ENCODE peak calls at places on chromosome X, in eight cellular contexts. U, N, I, R, P, X, Z and Y are unnamed samples.

GRCh38 chrX:148269513-148269912 is 230.9 kb upstream of the AFF2 start:
- DNase-seq in R (no peak), U (no peak), P (no peak), N (no peak), X (no peak), Z (no peak), I (no peak), Y (no peak)

GRCh38 chrX:105282077-105282476 is 61.6 kb upstream of the TEX13A start:
- DNase-seq in Z (peak), N (no peak), I (no peak), P (no peak), R (no peak), U (no peak), X (peak), Y (no peak)

GRCh38 chrX:13078739-13079444 is 34.5 kb upstream of the FAM9C start:
- DNase-seq in U (peak), Z (peak), R (peak), X (peak), I (peak), N (no peak), P (peak), Y (no peak)

GRCh38 chrX:107561468-107562215 is 66.7 kb upstream of the PRPS1 start:
- DNase-seq in N (no peak), P (no peak), Z (peak), X (no peak), U (no peak), R (no peak), I (no peak), Y (no peak)

GRCh38 chrX:16579517-16579916 is 70.4 kb upstream of the S100G start:
- DNase-seq in P (no peak), N (no peak), X (no peak), R (no peak), Z (no peak), U (no peak), I (no peak), Y (no peak)

GRCh38 chrX:71256051-71256450 is 2.1 kb upstream of the ZMYM3 start:
- DNase-seq in X (no peak), Z (peak), R (no peak), U (no peak), N (no peak), P (no peak), I (no peak), Y (no peak)

GRCh38 chrX:21740329-21741274 is 17.3 kb downstream of the SMPX start:
- DNase-seq in P (no peak), Z (no peak), I (peak), U (no peak), R (peak), N (no peak), X (peak), Y (no peak)

GRCh38 chrX:150533863-150534262 is 34.6 kb upstream of the MTM1 start:
- DNase-seq in R (no peak), P (no peak), I (no peak), Z (no peak), U (no peak), X (no peak), N (peak), Y (no peak)

GRCh38 chrX:14073561-14073960 is 43.9 kb upstream of the GEMIN8 start:
- DNase-seq in P (no peak), N (no peak), R (no peak), I (no peak), U (no peak), Z (no peak), X (peak), Y (no peak)

GRCh38 chrX:23752740-23753435 is 9.8 kb upstream of the ACOT9 start:
- DNase-seq in R (no peak), U (peak), N (no peak), X (peak), Z (peak), P (peak), I (no peak), Y (no peak)

GRCh38 chrX:41984628-41985027 is 61.3 kb upstream of the CASK start:
- DNase-seq in Z (no peak), P (peak), N (no peak), I (no peak), R (no peak), X (no peak), U (peak), Y (no peak)

GRCh38 chrX:28223991-28224390 is 242.7 kb upstream of the DCAF8L1 start:
- DNase-seq in X (no peak), P (no peak), U (no peak), N (no peak), Z (no peak), R (no peak), I (no peak), Y (no peak)

GRCh38 chrX:78237127-78237526 is 90.3 kb downstream of the CYSLTR1 start:
- DNase-seq in N (no peak), X (no peak), P (no peak), I (no peak), Z (no peak), R (no peak), U (peak), Y (no peak)

GRCh38 chrX:39456894-39457600 is 640.7 kb downstream of the BCOR start:
- DNase-seq in Z (no peak), U (no peak), P (no peak), R (no peak), N (no peak), I (no peak), X (no peak), Y (no peak)

GRCh38 chrX:104566921-104567501 is 1.0 kb downstream of the IL1RAPL2 start:
- DNase-seq in Z (peak), R (no peak), N (no peak), I (no peak), X (no peak), P (no peak), U (no peak), Y (peak)

GRCh38 chrX:13272426-13272825 is 47.4 kb downstream of the ATXN3L start:
- DNase-seq in Z (no peak), N (no peak), X (no peak), U (no peak), I (no peak), R (no peak), P (no peak), Y (no peak)

GRCh38 chrX:115183980-115184379 is 5.2 kb upstream of the RBMXL3 start:
- DNase-seq in Z (peak), X (peak), N (no peak), I (no peak), R (no peak), P (no peak), U (peak), Y (no peak)

GRCh38 chrX:10146350-10146749 is 10.4 kb upstream of the CLCN4 start:
- DNase-seq in P (no peak), Z (no peak), U (no peak), N (no peak), I (no peak), X (no peak), R (no peak), Y (no peak)

GRCh38 chrX:42028113-42028512 is 104.8 kb upstream of the CASK start:
- DNase-seq in Z (no peak), N (peak), X (no peak), I (no peak), P (no peak), U (no peak), R (no peak), Y (no peak)

GRCh38 chrX:117010243-117010642 is 547.5 kb upstream of the CT83 start:
- DNase-seq in I (no peak), X (no peak), Z (no peak), P (no peak), R (no peak), U (no peak), N (no peak), Y (no peak)

GRCh38 chrX:68041110-68041509 is 392.2 kb downstream of the OPHN1 start:
- DNase-seq in I (no peak), R (no peak), N (no peak), X (no peak), P (no peak), Z (no peak), U (no peak), Y (no peak)

GRCh38 chrX:87900320-87900908 is 382.8 kb downstream of the KLHL4 start:
- DNase-seq in I (no peak), R (no peak), U (no peak), X (no peak), Z (peak), P (no peak), N (no peak), Y (no peak)

GRCh38 chrX:19630776-19631707 is 115.7 kb upstream of the MAP3K15 start:
- DNase-seq in N (no peak), R (no peak), P (no peak), X (no peak), U (no peak), Z (no peak), I (no peak), Y (no peak)

GRCh38 chrX:115192244-115192700 is 3.1 kb downstream of the RBMXL3 start:
- DNase-seq in X (no peak), P (no peak), U (no peak), R (no peak), I (no peak), Z (no peak), N (no peak), Y (peak)

GRCh38 chrX:55750256-55750655 is 32.7 kb downstream of the RRAGB start:
- DNase-seq in I (no peak), P (no peak), Z (no peak), U (no peak), R (no peak), N (no peak), X (no peak), Y (no peak)

GRCh38 chrX:46573896-46574336 is 351 bp downstream of the CHST7 start:
- DNase-seq in Z (peak), R (peak), N (no peak), P (no peak), X (peak), U (peak), I (peak), Y (peak)

GRCh38 chrX:10071451-10072163 is 85.2 kb upstream of the CLCN4 start:
- DNase-seq in I (no peak), Z (no peak), X (peak), U (peak), P (no peak), N (no peak), R (no peak), Y (no peak)

GRCh38 chrX:19698125-19698524 is 182.8 kb upstream of the MAP3K15 start:
- DNase-seq in I (peak), P (peak), X (peak), N (no peak), U (peak), R (peak), Z (peak), Y (no peak)

GRCh38 chrX:68196939-68197791 is 236.1 kb downstream of the OPHN1 start:
- DNase-seq in U (no peak), I (no peak), Z (peak), N (peak), P (no peak), X (peak), R (no peak), Y (no peak)

GRCh38 chrX:154123241-154124219 is 20.5 kb upstream of the OPN1LW start:
- DNase-seq in P (no peak), R (no peak), Z (no peak), X (no peak), I (peak), U (no peak), N (peak), Y (no peak)

GRCh38 chrX:9897761-9898161 is 69.4 kb upstream of the CLDN34 start:
- DNase-seq in R (no peak), N (no peak), Z (peak), X (peak), U (peak), I (no peak), P (peak), Y (no peak)

GRCh38 chrX:107747596-107748161 is 27.9 kb downstream of the TSC22D3 start:
- DNase-seq in N (no peak), U (peak), Z (peak), R (no peak), P (no peak), I (no peak), X (peak), Y (no peak)

GRCh38 chrX:113370001-113370400 is 529.4 kb upstream of the AMOT start:
- DNase-seq in Z (no peak), X (no peak), R (no peak), I (no peak), U (no peak), N (no peak), P (no peak), Y (peak)

GRCh38 chrX:113133316-113133715 is 292.7 kb upstream of the AMOT start:
- DNase-seq in X (no peak), P (no peak), R (no peak), U (no peak), Z (no peak), I (no peak), N (no peak), Y (no peak)

GRCh38 chrX:136620780-136621179 is 27.2 kb upstream of the CD40LG start:
- DNase-seq in N (no peak), Z (no peak), U (no peak), R (no peak), X (no peak), I (no peak), P (no peak), Y (no peak)

GRCh38 chrX:71546879-71547278 is 14.0 kb downstream of the OGT start:
- DNase-seq in I (no peak), P (no peak), R (no peak), Z (no peak), N (no peak), X (no peak), U (no peak), Y (no peak)

GRCh38 chrX:128106630-128107029 is 54.4 kb upstream of the ACTRT1 start:
- DNase-seq in X (no peak), U (no peak), P (no peak), N (no peak), Z (peak), R (no peak), I (no peak), Y (no peak)

GRCh38 chrX:135437867-135438733 is 16.4 kb downstream of the SMIM10L2A start:
- DNase-seq in X (no peak), U (no peak), I (no peak), P (no peak), Z (no peak), R (no peak), N (peak), Y (peak)
- TF ChIP-seq CTCF in X (no peak), U (no peak), I (no peak), P (no peak), Z (no peak), R (no peak), N (peak), Y (no peak)

GRCh38 chrX:85111347-85111746 is 107.7 kb downstream of the APOOL start:
- DNase-seq in Z (peak), I (no peak), R (no peak), P (no peak), X (peak), N (peak), U (no peak), Y (no peak)
- TF ChIP-seq CTCF in Z (peak), I (peak), R (peak), P (peak), X (peak), N (peak), U (peak), Y (peak)

GRCh38 chrX:125850693-125851092 is 315.4 kb downstream of the DCAF12L2 start:
- DNase-seq in U (no peak), P (no peak), X (no peak), I (no peak), R (no peak), Z (no peak), N (no peak), Y (no peak)
- TF ChIP-seq CTCF in U (no peak), P (no peak), X (no peak), I (no peak), R (no peak), Z (no peak), N (no peak), Y (no peak)

DNA sequence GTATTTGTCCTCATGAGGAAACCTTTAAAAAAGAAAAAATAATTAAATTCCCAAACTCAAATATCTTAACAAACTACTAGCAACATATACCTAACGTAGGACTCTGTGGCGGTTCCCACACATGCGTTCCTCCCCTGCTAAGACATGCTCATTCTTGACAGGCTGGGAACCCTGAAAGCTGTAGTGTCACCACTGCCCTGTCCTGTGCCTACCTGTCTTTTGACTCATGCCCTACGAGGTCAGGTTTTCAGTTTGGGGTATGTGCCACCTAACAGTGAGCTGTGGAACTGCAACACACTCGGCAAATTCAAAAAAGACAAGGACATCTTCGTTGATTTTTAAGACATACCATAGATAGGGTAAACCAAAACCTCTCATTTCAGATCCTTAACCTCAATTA is 17.8 kb downstream of the IDS start:
- DNase-seq in U (no peak), R (no peak), X (no peak), Z (no peak), N (no peak), P (no peak), I (no peak), Y (no peak)
- TF ChIP-seq CTCF in U (peak), R (no peak), X (no peak), Z (peak), N (peak), P (peak), I (no peak), Y (peak)

GRCh38 chrX:155144926-155145325 is 71.3 kb upstream of the VBP1 start:
- DNase-seq in U (no peak), I (no peak), R (no peak), X (no peak), P (no peak), N (no peak), Z (no peak), Y (no peak)

GRCh38 chrX:155143959-155144548 is 72.2 kb upstream of the VBP1 start:
- DNase-seq in R (no peak), I (no peak), P (no peak), Z (no peak), N (no peak), X (no peak), U (no peak), Y (no peak)

DNA sequence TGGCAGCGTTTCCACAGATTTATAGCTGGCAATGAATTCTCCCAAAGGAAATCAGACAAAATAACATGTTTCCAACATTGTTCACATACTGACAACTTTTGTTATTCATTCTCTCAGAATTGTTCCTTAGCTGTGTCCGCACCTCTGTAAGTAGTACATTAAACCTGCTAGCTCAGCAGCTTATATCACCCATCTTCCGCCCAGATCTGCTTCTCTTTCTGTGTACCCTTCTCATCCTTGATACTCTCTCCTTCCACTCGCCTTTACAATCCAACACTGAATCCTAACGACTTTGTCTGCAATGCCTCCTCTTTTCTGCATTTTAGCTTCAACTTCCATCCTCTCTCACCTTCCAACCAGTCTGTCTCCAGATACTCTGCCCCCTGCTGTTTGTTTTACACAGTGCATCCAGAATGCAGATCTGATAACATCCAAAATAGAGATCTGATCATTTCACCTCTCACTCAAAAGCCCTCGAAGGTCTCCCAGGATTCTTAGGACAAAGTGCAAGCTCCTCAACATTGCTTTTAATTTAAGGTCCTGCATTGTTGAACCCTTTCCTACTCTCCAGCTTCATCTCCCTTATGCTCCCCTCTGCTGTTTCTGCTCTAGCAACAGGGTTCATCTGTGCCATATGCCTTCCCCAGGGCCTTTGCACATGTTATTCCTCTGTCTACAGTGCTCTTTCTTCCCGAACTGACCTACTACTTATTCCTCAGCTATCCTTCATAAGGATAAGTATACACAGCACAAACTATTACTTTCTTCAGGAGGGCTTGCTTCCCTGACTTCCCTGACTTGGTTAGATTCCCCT is 67.3 kb upstream of the VBP1 start:
- DNase-seq in N (peak), X (peak), Z (peak), P (no peak), I (no peak), U (peak), R (no peak), Y (no peak)
- TF ChIP-seq CTCF in N (peak), X (peak), Z (peak), P (peak), I (peak), U (peak), R (peak), Y (peak)

GRCh38 chrX:51798701-51799100 is 55.5 kb downstream of the GSPT2 start:
- DNase-seq in P (no peak), R (no peak), X (no peak), Z (no peak), N (no peak), I (no peak), U (no peak), Y (no peak)

GRCh38 chrX:51803833-51804232 is 60.6 kb downstream of the GSPT2 start:
- DNase-seq in P (no peak), N (no peak), X (peak), U (no peak), I (no peak), R (no peak), Z (peak), Y (no peak)

GRCh38 chrX:51804741-51805140 is 61.5 kb downstream of the GSPT2 start:
- DNase-seq in Z (no peak), U (no peak), P (no peak), R (no peak), I (no peak), X (no peak), N (no peak), Y (no peak)

DNA sequence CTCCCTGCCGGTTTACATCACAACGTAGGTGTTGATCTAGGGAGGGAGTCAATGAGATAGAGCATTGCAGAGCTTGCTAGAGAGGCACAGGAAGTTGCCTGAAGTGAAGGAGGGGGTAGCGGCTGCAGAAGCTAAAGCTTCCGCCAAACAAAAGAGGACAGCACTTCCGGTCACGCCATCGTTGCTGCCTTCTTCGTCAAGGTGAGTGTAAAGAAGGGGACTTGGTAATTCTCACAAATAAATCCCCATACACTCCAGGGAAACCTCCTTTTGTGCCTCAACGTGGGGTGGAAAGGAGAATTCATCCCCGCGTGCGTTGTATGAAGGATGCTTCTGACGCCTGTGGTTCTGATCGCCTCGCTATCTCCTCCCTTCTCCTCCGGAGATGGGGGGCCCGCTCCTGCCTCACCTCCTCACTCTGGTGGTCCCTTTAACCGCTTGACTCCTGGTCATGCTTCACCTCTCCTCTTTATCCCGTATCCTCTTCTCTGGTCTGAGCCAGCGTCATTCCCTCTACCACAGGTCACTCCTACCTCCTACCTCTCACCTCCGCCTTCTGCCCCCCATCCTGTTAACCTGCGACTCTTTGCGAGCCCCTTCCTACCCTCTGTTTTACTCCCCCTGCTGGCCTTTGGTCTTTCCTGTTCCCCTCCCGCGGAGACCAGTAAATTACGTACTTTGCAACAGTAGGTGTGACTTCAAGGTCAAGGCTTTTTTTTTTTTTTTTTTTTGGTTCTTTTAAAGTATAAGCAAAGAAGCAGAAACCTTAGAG is 59.9 kb downstream of the GSPT2 start:
- DNase-seq in N (peak), U (peak), X (peak), Z (peak), I (peak), P (no peak), R (no peak), Y (no peak)
- TF ChIP-seq CTCF in N (peak), U (peak), X (no peak), Z (peak), I (no peak), P (no peak), R (no peak), Y (peak)

DNA sequence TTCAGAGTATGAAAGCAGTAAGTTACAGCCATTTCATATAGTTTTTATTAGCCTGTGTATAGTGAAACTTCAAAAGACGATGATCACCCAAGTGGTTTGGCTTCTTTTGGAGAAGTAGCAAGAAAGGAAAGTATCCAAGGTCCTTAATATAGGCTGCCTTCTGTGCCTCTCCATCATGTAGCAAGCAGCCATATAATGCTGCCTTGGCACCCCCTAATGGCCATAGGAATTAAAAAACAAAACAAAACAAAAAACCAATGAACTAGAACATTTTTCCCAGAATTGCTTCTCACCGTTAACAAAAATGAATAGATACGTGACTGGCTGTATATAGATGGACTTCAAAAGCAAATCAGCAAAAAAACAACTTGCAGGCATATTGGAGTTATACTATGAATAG is 18.9 kb downstream of the LAMP2 start:
- DNase-seq in P (no peak), X (peak), R (no peak), Z (no peak), I (no peak), N (no peak), U (no peak), Y (no peak)
- TF ChIP-seq CTCF in P (peak), X (no peak), R (no peak), Z (no peak), I (no peak), N (peak), U (no peak), Y (peak)